ENCODE peak calls at places on chromosomes 3 and 15, in four cellular contexts. S is HepG2, N is A549, Y is GM12878. P is an unnamed sample.

GRCh38 chr15:33278816-33279612 is 31.8 kb upstream of the RYR3 start:
- DNase-seq in N (peak), S (no peak), Y (no peak), P (no peak)

GRCh38 chr15:67127925-67128324 is 62.5 kb downstream of the SMAD3 start:
- DNase-seq in N (peak), S (no peak), Y (no peak), P (no peak)

GRCh38 chr3:52039426-52039825 is 16.9 kb downstream of the DUSP7 start:
- DNase-seq in Y (no peak), S (peak), N (no peak), P (no peak)

GRCh38 chr3:65914740-65915366 is 123.9 kb downstream of the MAGI1 start:
- DNase-seq in S (no peak), N (no peak), Y (no peak), P (no peak)

GRCh38 chr3:177519588-177519987 is 322.3 kb upstream of the TBL1XR1 start:
- DNase-seq in N (no peak), Y (no peak), S (no peak), P (no peak)

GRCh38 chr3:88863196-88863595 is 244.2 kb upstream of the EPHA3 start:
- DNase-seq in Y (no peak), N (no peak), S (no peak), P (no peak)

GRCh38 chr3:151423091-151423490 is 37.8 kb downstream of the IGSF10 start:
- DNase-seq in S (no peak), Y (no peak), N (no peak), P (no peak)

GRCh38 chr3:129617381-129618185 is 11.1 kb upstream of the PLXND1 start:
- DNase-seq in Y (no peak), N (no peak), S (no peak), P (no peak)

GRCh38 chr15:35308802-35309201 is 223.7 kb upstream of the NANOGP8 start:
- DNase-seq in Y (no peak), S (no peak), N (peak), P (no peak)

GRCh38 chr3:13338231-13338630 is 81.9 kb downstream of the NUP210 start:
- DNase-seq in N (peak), Y (no peak), S (no peak), P (no peak)

GRCh38 chr3:15488002-15488401 is 33.5 kb downstream of the COLQ start:
- DNase-seq in Y (no peak), S (no peak), N (no peak), P (no peak)

GRCh38 chr3:10339376-10339955 is 18.6 kb upstream of the SEC13 start:
- DNase-seq in N (no peak), S (no peak), Y (no peak), P (no peak)

GRCh38 chr3:100073555-100074307 is 40.6 kb downstream of the FILIP1L start:
- DNase-seq in Y (no peak), S (no peak), N (no peak), P (no peak)

GRCh38 chr3:13713396-13713795 is 164.5 kb downstream of the FBLN2 start:
- DNase-seq in N (no peak), Y (no peak), S (no peak), P (no peak)

GRCh38 chr15:74788716-74789151 is 6.9 kb downstream of the CSK start:
- DNase-seq in S (no peak), Y (peak), N (no peak), P (no peak)

GRCh38 chr3:94069242-94069813 is 6.5 kb downstream of the NSUN3 start:
- DNase-seq in N (no peak), S (peak), Y (no peak), P (peak)

GRCh38 chr3:156859578-156859977 is 33.4 kb downstream of the LEKR1 start:
- DNase-seq in Y (no peak), N (no peak), S (no peak), P (no peak)

GRCh38 chr3:71305246-71306206 is 278.0 kb downstream of the FOXP1 start:
- DNase-seq in S (peak), Y (no peak), N (no peak), P (no peak)

GRCh38 chr3:50484681-50485263 is 18.7 kb downstream of the CACNA2D2 start:
- DNase-seq in S (no peak), N (no peak), Y (no peak), P (no peak)

GRCh38 chr3:46504780-46505179 is 7.0 kb downstream of the RTP3 start:
- DNase-seq in S (no peak), N (no peak), Y (peak), P (no peak)

GRCh38 chr15:32105258-32106248 is 75.2 kb downstream of the CHRNA7 start:
- DNase-seq in Y (no peak), N (no peak), S (no peak), P (peak)

GRCh38 chr3:156297582-156297981 is 177.2 kb downstream of the KCNAB1 start:
- DNase-seq in S (no peak), N (no peak), Y (no peak), P (no peak)

GRCh38 chr3:58333206-58334012 is 717 bp downstream of the PXK start:
- DNase-seq in N (peak), S (no peak), Y (no peak), P (peak)

GRCh38 chr3:132016061-132017041 is 18.5 kb downstream of the CPNE4 start:
- DNase-seq in N (no peak), S (no peak), Y (no peak), P (no peak)

GRCh38 chr15:72197045-72197459 is 535 bp downstream of the GRAMD2A start:
- DNase-seq in N (no peak), S (no peak), Y (no peak), P (peak)

GRCh38 chr15:72196409-72197044 is 1.1 kb downstream of the GRAMD2A start:
- DNase-seq in Y (no peak), S (no peak), N (peak), P (no peak)

GRCh38 chr15:72198410-72199270 is 1.1 kb upstream of the GRAMD2A start:
- DNase-seq in S (no peak), N (no peak), Y (no peak), P (no peak)

GRCh38 chr15:72199721-72200212 is 2.2 kb upstream of the GRAMD2A start:
- DNase-seq in Y (peak), N (peak), S (peak), P (peak)

GRCh38 chr15:72197460-72198409 is at the start of gene GRAMD2A:
- DNase-seq in S (no peak), Y (no peak), N (peak), P (peak)
- H3K4me3 ChIP-seq in S (peak), Y (no peak), N (no peak), P (no peak)

DNA sequence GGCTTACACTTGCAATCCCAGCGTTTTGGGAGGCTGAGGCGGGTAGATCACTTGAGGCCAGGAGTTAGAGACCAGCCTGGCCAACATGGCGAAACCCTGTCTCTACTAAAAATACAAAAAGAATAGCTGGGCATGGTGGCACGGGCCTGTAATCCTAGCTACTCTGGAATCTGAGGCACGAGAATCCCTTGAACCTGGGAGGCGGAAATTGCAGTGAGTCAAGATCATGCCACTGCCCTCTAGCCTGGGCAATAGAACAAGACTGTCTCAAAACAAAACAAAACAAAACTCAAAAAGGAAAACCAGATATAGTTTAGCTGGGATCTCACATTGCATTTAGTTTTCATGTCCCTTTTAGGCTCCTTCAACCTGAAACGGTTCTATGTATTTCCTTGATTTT is 2.9 kb upstream of the USP50 start:
- DNase-seq in S (no peak), N (no peak), Y (no peak), P (no peak)
- TF ChIP-seq PBX3 in S (no peak), N (no peak), Y (no peak), P (no peak)

DNA sequence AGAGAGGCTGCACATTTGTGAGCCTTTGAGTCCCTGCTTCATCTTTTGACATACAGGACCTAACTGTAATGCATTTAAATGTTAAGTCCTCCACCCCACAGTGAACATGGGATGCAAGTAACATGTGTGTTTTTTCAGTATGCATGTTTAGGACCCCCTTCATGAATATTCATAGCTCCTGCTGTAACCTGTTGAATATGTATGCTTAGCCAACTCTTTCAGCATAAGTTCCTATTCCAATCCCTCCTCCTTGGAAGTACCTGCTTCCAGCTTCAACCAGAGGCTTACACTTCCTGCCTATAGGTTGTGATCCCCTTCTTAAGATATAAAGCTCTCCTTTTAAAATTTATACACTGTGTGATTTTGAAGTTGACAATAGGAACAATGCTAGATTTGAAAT is 36.9 kb upstream of the GNB4 start:
- DNase-seq in N (no peak), Y (no peak), S (no peak), P (no peak)
- H3K4me3 ChIP-seq in N (no peak), Y (no peak), S (no peak), P (no peak)

GRCh38 chr3:123100192-123100776 is 33.5 kb downstream of the PDIA5 start:
- DNase-seq in Y (no peak), S (no peak), N (no peak), P (no peak)

GRCh38 chr3:123096701-123097100 is 29.9 kb downstream of the PDIA5 start:
- DNase-seq in N (no peak), S (no peak), Y (no peak), P (peak)

GRCh38 chr3:123096126-123096525 is 29.3 kb downstream of the PDIA5 start:
- DNase-seq in N (no peak), Y (no peak), S (no peak), P (no peak)

GRCh38 chr3:123099331-123100191 is 32.7 kb downstream of the PDIA5 start:
- DNase-seq in S (no peak), N (no peak), Y (no peak), P (no peak)

DNA sequence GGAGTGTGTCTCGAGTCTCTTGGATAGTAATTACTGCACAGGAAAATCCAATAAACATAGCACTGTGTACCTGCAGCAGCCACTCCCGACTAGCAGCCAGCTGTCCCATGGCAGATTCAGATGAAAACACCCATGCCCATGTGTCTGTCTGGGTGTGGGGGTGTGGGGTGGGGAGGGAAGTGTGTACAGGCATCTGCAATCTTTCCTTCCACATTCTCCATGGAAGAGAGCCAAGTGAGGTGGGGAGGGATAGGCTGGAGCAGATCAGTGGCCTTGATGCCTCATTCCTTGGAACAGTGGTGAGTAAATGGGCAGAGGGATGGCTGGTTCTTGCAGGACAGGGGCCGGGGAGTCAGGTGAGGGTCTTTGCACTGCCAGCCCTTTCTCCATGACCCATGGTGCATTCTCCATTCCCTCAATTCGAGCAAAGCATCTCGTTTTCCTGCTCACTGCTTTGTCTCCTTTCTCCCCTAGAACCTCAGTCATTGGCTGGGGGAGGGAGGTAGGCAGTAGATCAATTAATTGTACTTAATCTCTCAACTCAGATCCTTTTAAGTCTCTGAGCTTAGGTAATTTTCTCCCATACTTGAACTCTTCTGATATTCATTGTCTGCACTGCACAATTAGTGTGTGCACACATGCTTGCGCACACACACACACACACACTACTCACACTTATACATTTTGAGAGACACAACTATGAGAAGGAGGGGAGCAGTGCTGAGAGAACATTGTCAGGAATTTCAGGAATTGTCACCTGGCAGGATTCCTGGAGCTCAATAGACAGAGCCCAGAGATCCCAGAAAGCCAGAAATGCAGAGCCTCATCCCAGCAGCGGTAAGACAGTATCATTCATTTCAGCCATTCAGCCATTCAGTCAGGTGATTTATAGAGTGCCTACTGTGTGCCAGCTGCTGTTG is 31.8 kb downstream of the PDIA5 start:
- DNase-seq in S (no peak), Y (no peak), N (no peak), P (no peak)
- TF ChIP-seq PBX3 in S (no peak), Y (no peak), N (no peak), P (no peak)

GRCh38 chr3:171176244-171176925 is 149.9 kb upstream of the SLC2A2 start:
- DNase-seq in N (no peak), Y (no peak), S (no peak), P (no peak)
- H3K4me3 ChIP-seq in N (no peak), Y (no peak), S (no peak), P (no peak)

GRCh38 chr15:80367661-80368060 is 36.5 kb upstream of the ARNT2 start:
- DNase-seq in N (no peak), Y (no peak), S (no peak), P (no peak)

GRCh38 chr15:80371924-80372323 is 32.3 kb upstream of the ARNT2 start:
- DNase-seq in Y (no peak), N (no peak), S (no peak), P (no peak)

GRCh38 chr15:80367094-80367493 is 37.1 kb upstream of the ARNT2 start:
- DNase-seq in Y (no peak), S (peak), N (peak), P (peak)
- TF ChIP-seq PBX3 in Y (no peak), S (no peak), N (no peak), P (no peak)

GRCh38 chr3:22893631-22894377 is 309.3 kb upstream of the UBE2E2 start:
- DNase-seq in S (no peak), Y (no peak), N (no peak), P (no peak)
- H3K4me3 ChIP-seq in S (no peak), Y (no peak), N (no peak), P (no peak)

P was measured in SK-N-SH.